ENCODE peak calls at places on chromosomes 1 and 21, in five cellular contexts. Y is colonic mucosa, F is frontal cortex, W is NCI-H446, B is T-helper 17 cell. M is an unnamed sample.
A peak's percentile ranks its signal among the peaks of the same experiment; 100 is the strongest.

GRCh38 chr1:79117376-79117775 is 110.8 kb upstream of the ADGRL4 start:
- DNase-seq in Y (no peak), F (no peak), W (no peak), B (no peak), M (no peak)

GRCh38 chr1:30313176-30313575 is 410.2 kb downstream of the MATN1 start:
- DNase-seq in Y (peak; percentile 6), F (no peak), W (no peak), B (no peak), M (no peak)

GRCh38 chr1:16286122-16286521 is 49.1 kb upstream of the CPLANE2 start:
- DNase-seq in Y (no peak), F (no peak), W (no peak), B (no peak), M (no peak)

GRCh38 chr1:75129660-75130311 is 4.4 kb upstream of the LHX8 start:
- DNase-seq in Y (no peak), F (no peak), W (no peak), B (no peak), M (no peak)

GRCh38 chr1:218705911-218706893 is 361.1 kb downstream of the TGFB2 start:
- DNase-seq in Y (no peak), F (no peak), W (no peak), B (no peak), M (no peak)

GRCh38 chr21:26165331-26165730 is 5.2 kb downstream of the APP start:
- DNase-seq in Y (no peak), F (no peak), W (no peak), B (no peak), M (no peak)

GRCh38 chr1:24541711-24542346 is 14.1 kb upstream of the NCMAP start:
- DNase-seq in Y (peak; percentile 55), F (no peak), W (no peak), B (no peak), M (no peak)

GRCh38 chr1:53576381-53576801 is 117.2 kb downstream of the DMRTB1 start:
- DNase-seq in Y (no peak), F (no peak), W (no peak), B (no peak), M (no peak)

GRCh38 chr1:8818325-8818775 is 910 bp upstream of the RERE start:
- DNase-seq in Y (peak; percentile 59), F (peak; percentile 44), W (peak; percentile 68), B (no peak), M (no peak)

GRCh38 chr1:25204797-25205441 is 27.4 kb downstream of the SYF2 start:
- DNase-seq in Y (no peak), F (peak; percentile 65), W (peak; percentile 14), B (no peak), M (no peak)

GRCh38 chr1:185973645-185974044 is 239.5 kb downstream of the HMCN1 start:
- DNase-seq in Y (no peak), F (no peak), W (no peak), B (no peak), M (no peak)

GRCh38 chr1:115098979-115099692 is 9.8 kb upstream of the TSPAN2 start:
- DNase-seq in Y (peak; percentile 65), F (no peak), W (no peak), B (peak; percentile 63), M (peak; percentile 39)

GRCh38 chr1:207805841-207806421 is 54.1 kb downstream of the CD46 start:
- DNase-seq in Y (no peak), F (no peak), W (no peak), B (no peak), M (peak; percentile 88)

GRCh38 chr1:23019851-23020625 is 770 bp downstream of the KDM1A start:
- DNase-seq in Y (peak; percentile 32), F (peak; percentile 25), W (no peak), B (peak; percentile 9), M (peak; percentile 31)

GRCh38 chr1:196607940-196608339 is 300 bp downstream of the KCNT2 start:
- DNase-seq in Y (no peak), F (no peak), W (no peak), B (no peak), M (no peak)

GRCh38 chr1:21837476-21837875 is 25.4 kb downstream of the LDLRAD2 start:
- DNase-seq in Y (no peak), F (no peak), W (no peak), B (no peak), M (no peak)

GRCh38 chr1:245876586-245876985 is 630.5 kb downstream of the SMYD3 start:
- DNase-seq in Y (no peak), F (no peak), W (no peak), B (no peak), M (no peak)

GRCh38 chr1:7670334-7671145 is 100.6 kb upstream of the VAMP3 start:
- DNase-seq in Y (no peak), F (no peak), W (no peak), B (no peak), M (no peak)

GRCh38 chr1:240322943-240323342 is 231.3 kb downstream of the FMN2 start:
- DNase-seq in Y (no peak), F (no peak), W (no peak), B (no peak), M (no peak)

GRCh38 chr1:172003766-172004530 is 162.7 kb downstream of the DNM3 start:
- DNase-seq in Y (no peak), F (no peak), W (no peak), B (no peak), M (no peak)

GRCh38 chr1:89287182-89288050 is 14.8 kb upstream of the GBP5 start:
- DNase-seq in Y (no peak), F (no peak), W (no peak), B (no peak), M (no peak)

GRCh38 chr1:205726619-205727125 is 23.3 kb downstream of the NUCKS1 start:
- DNase-seq in Y (no peak), F (no peak), W (no peak), B (no peak), M (no peak)

GRCh38 chr1:65421341-65422174 is 1.1 kb downstream of the LEPR start:
- DNase-seq in Y (no peak), F (no peak), W (no peak), B (no peak), M (no peak)

GRCh38 chr1:167057297-167057688 is 32.9 kb downstream of the GPA33 start:
- DNase-seq in Y (no peak), F (peak; percentile 45), W (peak; percentile 39), B (no peak), M (no peak)

M was measured in upper lobe of left lung.